ENCODE peak calls at places on chromosomes 16 and 17, in ten cellular contexts. J, A, O, U, H, P, X, Z, B and C are unnamed samples.

GRCh38 chr16:25896412-25896811 is 204.7 kb downstream of the HS3ST4 start:
- DNase-seq in J (no peak), A (no peak), O (no peak), U (no peak), H (no peak), P (no peak), X (no peak), Z (no peak), B (no peak), C (no peak)

GRCh38 chr17:76911299-76912007 is 43.2 kb downstream of the MGAT5B start:
- DNase-seq in J (no peak), A (no peak), O (no peak), U (no peak), H (no peak), P (no peak), X (no peak), Z (no peak), B (no peak), C (no peak)

GRCh38 chr17:28613916-28614315 is at the start of gene RSKR:
- DNase-seq in J (peak), A (no peak), O (no peak), U (no peak), H (no peak), P (no peak), X (no peak), Z (no peak), B (peak), C (no peak)

GRCh38 chr17:33202011-33202410 is 91.1 kb downstream of the ASIC2 start:
- DNase-seq in J (no peak), A (no peak), O (peak), U (no peak), H (no peak), P (no peak), X (peak), Z (no peak), B (no peak), C (no peak)

GRCh38 chr16:53864819-53865491 is 161.0 kb downstream of the FTO start:
- DNase-seq in J (peak), A (no peak), O (peak), U (no peak), H (no peak), P (no peak), X (no peak), Z (no peak), B (no peak), C (peak)

GRCh38 chr16:75477680-75478473 is 13.4 kb upstream of the TMEM170A start:
- DNase-seq in J (no peak), A (no peak), O (no peak), U (no peak), H (no peak), P (no peak), X (no peak), Z (no peak), B (no peak), C (no peak)

GRCh38 chr16:2497641-2498040 is 16.1 kb upstream of the ATP6V0C start:
- DNase-seq in J (no peak), A (no peak), O (no peak), U (no peak), H (no peak), P (no peak), X (no peak), Z (no peak), B (no peak), C (no peak)

GRCh38 chr16:21523411-21524067 is 75.8 kb upstream of the METTL9 start:
- DNase-seq in J (no peak), A (no peak), O (no peak), U (no peak), H (no peak), P (no peak), X (no peak), Z (no peak), B (peak), C (no peak)

GRCh38 chr17:47262586-47262985 is 9.0 kb downstream of the ITGB3 start:
- DNase-seq in J (no peak), A (no peak), O (no peak), U (no peak), H (no peak), P (no peak), X (no peak), Z (no peak), B (no peak), C (no peak)

GRCh38 chr16:8963010-8963824 is 489 bp downstream of the USP7 start:
- DNase-seq in J (no peak), A (no peak), O (no peak), U (no peak), H (no peak), P (peak), X (no peak), Z (no peak), B (no peak), C (no peak)

GRCh38 chr16:50671644-50672260 is 9.4 kb downstream of the SNX20 start:
- DNase-seq in J (peak), A (no peak), O (peak), U (no peak), H (no peak), P (no peak), X (peak), Z (no peak), B (no peak), C (no peak)

GRCh38 chr16:84571010-84571409 is 46.9 kb downstream of the COTL1 start:
- DNase-seq in J (no peak), A (no peak), O (no peak), U (no peak), H (no peak), P (no peak), X (no peak), Z (no peak), B (no peak), C (no peak)

GRCh38 chr17:14019186-14019956 is 49.9 kb upstream of the COX10 start:
- DNase-seq in J (peak), A (no peak), O (no peak), U (no peak), H (peak), P (no peak), X (no peak), Z (no peak), B (no peak), C (no peak)

GRCh38 chr16:56632848-56633365 is 448 bp downstream of the MT1M start:
- DNase-seq in J (no peak), A (no peak), O (no peak), U (no peak), H (no peak), P (no peak), X (no peak), Z (no peak), B (no peak), C (no peak)

GRCh38 chr17:76905836-76906235 is 37.6 kb downstream of the MGAT5B start:
- DNase-seq in J (no peak), A (no peak), O (no peak), U (no peak), H (no peak), P (no peak), X (no peak), Z (no peak), B (no peak), C (no peak)

GRCh38 chr17:76491271-76492184 is 9.7 kb downstream of the RHBDF2 start:
- DNase-seq in J (no peak), A (no peak), O (no peak), U (no peak), H (no peak), P (no peak), X (no peak), Z (no peak), B (no peak), C (no peak)

GRCh38 chr16:75250809-75251279 is 580 bp downstream of the BCAR1 start:
- DNase-seq in J (no peak), A (no peak), O (peak), U (no peak), H (no peak), P (no peak), X (no peak), Z (no peak), B (no peak), C (no peak)

GRCh38 chr16:760498-761343 is at the start of gene MSLN:
- DNase-seq in J (no peak), A (no peak), O (no peak), U (no peak), H (no peak), P (no peak), X (no peak), Z (no peak), B (no peak), C (no peak)

GRCh38 chr16:106623-107324 is 28.7 kb downstream of the MPG start:
- DNase-seq in J (peak), A (peak), O (peak), U (peak), H (peak), P (peak), X (peak), Z (peak), B (peak), C (peak)

GRCh38 chr17:11140028-11140427 is 101.0 kb upstream of the SHISA6 start:
- DNase-seq in J (no peak), A (no peak), O (no peak), U (no peak), H (no peak), P (no peak), X (no peak), Z (no peak), B (no peak), C (no peak)

GRCh38 chr16:22360963-22361659 is 13.3 kb downstream of the CDR2 start:
- DNase-seq in J (no peak), A (no peak), O (peak), U (no peak), H (no peak), P (no peak), X (no peak), Z (no peak), B (no peak), C (no peak)

GRCh38 chr17:50944054-50944901 is 78.1 kb upstream of the TOB1 start:
- DNase-seq in J (peak), A (no peak), O (peak), U (no peak), H (no peak), P (peak), X (peak), Z (no peak), B (peak), C (peak)

GRCh38 chr17:48163809-48164208 is 56.2 kb downstream of the SNX11 start:
- DNase-seq in J (no peak), A (no peak), O (no peak), U (no peak), H (no peak), P (no peak), X (no peak), Z (no peak), B (no peak), C (no peak)

GRCh38 chr17:9470171-9470570 is 105.4 kb downstream of the STX8 start:
- DNase-seq in J (no peak), A (peak), O (no peak), U (no peak), H (no peak), P (no peak), X (no peak), Z (no peak), B (no peak), C (no peak)

GRCh38 chr17:81094744-81095607 is 60.0 kb downstream of the BAIAP2 start:
- DNase-seq in J (peak), A (no peak), O (peak), U (peak), H (peak), P (peak), X (no peak), Z (peak), B (peak), C (no peak)

GRCh38 chr16:3687792-3688191 is 29.5 kb downstream of the TRAP1 start:
- DNase-seq in J (no peak), A (no peak), O (no peak), U (no peak), H (no peak), P (no peak), X (no peak), Z (no peak), B (peak), C (no peak)

GRCh38 chr16:86087011-86087453 is 188.1 kb downstream of the IRF8 start:
- DNase-seq in J (no peak), A (no peak), O (no peak), U (no peak), H (no peak), P (no peak), X (no peak), Z (no peak), B (peak), C (no peak)